ENCODE peak calls at places on chromosomes 6 and 20, in six cellular contexts. N, S, J, V, R and O are unnamed samples. For H3K4me1, the result is how much of the 10 kb centered on the place peaks cover.

GRCh38 chr20:52305843-52306242 is 114.3 kb upstream of the ZFP64 start:
- DNase-seq in R (no peak), J (no peak), S (no peak), V (no peak), N (no peak), O (peak)

GRCh38 chr20:34058831-34059230 is 53.2 kb downstream of the EIF2S2 start:
- DNase-seq in N (no peak), R (no peak), S (no peak), V (no peak), J (no peak), O (peak)

GRCh38 chr6:110562316-110562915 is 86.0 kb upstream of the SLC22A16 start:
- DNase-seq in S (no peak), R (no peak), N (no peak), J (no peak), V (no peak), O (no peak)

GRCh38 chr20:52340036-52340634 is 148.6 kb upstream of the ZFP64 start:
- DNase-seq in S (no peak), V (no peak), J (no peak), N (no peak), R (no peak), O (no peak)

GRCh38 chr6:29676981-29677601 is 3.9 kb downstream of the ZFP57 start:
- DNase-seq in J (no peak), S (no peak), V (no peak), N (no peak), R (no peak), O (no peak)

GRCh38 chr6:121816361-121816760 is 380.9 kb downstream of the GJA1 start:
- DNase-seq in V (no peak), S (no peak), J (no peak), N (no peak), R (no peak), O (no peak)

GRCh38 chr6:113876654-113877053 is 19.5 kb downstream of the MARCKS start:
- DNase-seq in S (no peak), N (no peak), J (no peak), V (no peak), R (no peak), O (no peak)

GRCh38 chr6:53754330-53754729 is 40.5 kb upstream of the LRRC1 start:
- DNase-seq in N (no peak), V (no peak), S (no peak), R (no peak), J (no peak), O (no peak)

GRCh38 chr6:28555136-28555535 is 29.5 kb downstream of the GPX5 start:
- DNase-seq in R (no peak), N (no peak), J (no peak), V (no peak), S (no peak), O (no peak)

GRCh38 chr6:107173779-107174178 is 58.5 kb upstream of the BEND3 start:
- DNase-seq in N (no peak), V (no peak), S (no peak), R (no peak), J (no peak), O (no peak)

GRCh38 chr20:36467076-36467999 is 74.0 kb upstream of the MYL9 start:
- DNase-seq in N (peak), J (peak), V (peak), S (peak), R (peak), O (peak)

GRCh38 chr20:61449916-61450315 is 197.9 kb downstream of the CDH4 start:
- DNase-seq in V (no peak), S (no peak), N (no peak), R (no peak), J (no peak), O (no peak)

GRCh38 chr6:11467364-11467763 is 70.2 kb upstream of the TMEM170B start:
- DNase-seq in R (no peak), J (no peak), S (no peak), V (no peak), N (no peak), O (no peak)

GRCh38 chr6:37783831-37784584 is 35.5 kb upstream of the ZFAND3 start:
- DNase-seq in S (peak), J (peak), R (no peak), N (no peak), V (no peak), O (no peak)

GRCh38 chr20:41118632-41119031 is 18.7 kb upstream of the PLCG1 start:
- DNase-seq in V (no peak), R (no peak), S (no peak), N (no peak), J (no peak), O (no peak)

GRCh38 chr20:58584881-58585752 is 66.0 kb upstream of the STX16 start:
- DNase-seq in S (no peak), N (no peak), V (no peak), J (no peak), R (no peak), O (no peak)

GRCh38 chr20:24768226-24768625 is 180.8 kb upstream of the CST7 start:
- DNase-seq in S (no peak), V (no peak), J (no peak), N (no peak), R (no peak), O (no peak)

GRCh38 chr6:121817141-121817540 is 381.7 kb downstream of the GJA1 start:
- DNase-seq in N (no peak), J (no peak), S (no peak), R (no peak), V (no peak), O (no peak)

GRCh38 chr6:170003027-170003426 is 251.6 kb downstream of the ERMARD start:
- DNase-seq in R (no peak), J (no peak), V (no peak), S (no peak), N (no peak), O (no peak)

GRCh38 chr6:127338936-127339335 is 4.5 kb downstream of the ECHDC1 start:
- DNase-seq in R (no peak), V (no peak), J (no peak), S (no peak), N (no peak), O (no peak)

GRCh38 chr6:137589067-137589848 is 95.1 kb upstream of the OLIG3 start:
- DNase-seq in N (no peak), J (no peak), R (no peak), V (no peak), S (peak), O (peak)

GRCh38 chr6:45966797-45967196 is 48.9 kb downstream of the CLIC5 start:
- DNase-seq in S (no peak), J (no peak), V (no peak), N (peak), R (peak), O (no peak)
- H3K4me1 ChIP-seq in S (under half), J (half or more), V (under half), N (under half), R (under half), O (under half)

DNA sequence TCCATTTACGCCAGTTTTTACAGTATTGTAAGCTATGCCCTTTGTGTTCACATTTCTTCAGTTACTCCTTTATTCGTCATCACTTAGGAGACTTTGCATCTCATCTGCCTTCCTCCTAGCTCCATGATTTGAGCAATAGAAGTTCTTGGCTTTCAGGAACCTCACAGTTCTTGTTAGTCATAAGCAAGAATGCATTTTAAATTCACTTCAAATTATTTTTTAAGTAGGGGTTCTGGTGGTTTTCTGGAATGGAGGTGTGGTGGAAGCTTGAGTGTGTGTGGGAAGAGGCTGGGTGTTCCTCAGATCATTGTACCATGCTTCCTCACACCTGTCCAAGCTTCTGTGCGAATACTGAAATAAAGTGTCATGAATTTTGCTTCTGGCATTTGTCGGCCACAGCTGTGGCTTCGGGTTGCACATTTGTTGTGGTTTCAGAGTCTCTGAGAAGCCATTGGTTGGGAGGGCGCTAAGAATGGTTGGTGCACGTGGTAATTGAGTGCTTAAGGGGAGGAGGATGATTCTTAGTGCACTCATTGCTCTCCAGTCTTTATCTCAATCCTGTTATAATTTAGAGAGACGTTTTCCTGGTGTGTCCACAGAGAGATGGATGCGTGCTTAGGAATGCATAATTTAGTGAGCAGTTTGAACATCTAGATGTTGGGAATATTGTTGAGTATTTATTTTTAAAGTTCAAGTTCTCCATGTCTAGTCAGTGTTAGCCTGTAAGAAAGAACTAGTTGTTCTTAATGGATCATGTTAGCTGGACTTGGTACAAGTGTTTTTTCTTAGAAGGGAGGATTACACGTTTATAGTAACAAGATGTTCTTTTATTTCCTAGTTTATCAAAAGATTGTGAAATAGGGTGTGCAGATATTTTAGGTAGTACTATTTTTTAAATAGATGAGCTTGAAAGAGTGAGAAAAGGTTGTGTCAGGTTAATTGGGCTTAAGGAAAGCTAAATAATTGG is 31.9 kb downstream of the FOXO3 start:
- DNase-seq in R (peak), N (peak), V (peak), J (no peak), S (peak), O (peak)
- H3K4me1 ChIP-seq in R (half or more), N (under half), V (under half), J (half or more), S (half or more), O (under half)

GRCh38 chr6:158854214-158855101 is 35.3 kb upstream of the EZR start:
- DNase-seq in V (no peak), S (no peak), N (no peak), J (no peak), R (no peak), O (peak)

GRCh38 chr6:158853872-158854213 is 34.7 kb upstream of the EZR start:
- DNase-seq in V (no peak), J (no peak), S (no peak), R (no peak), N (no peak), O (no peak)

GRCh38 chr6:158852312-158853071 is 33.3 kb upstream of the EZR start:
- DNase-seq in J (no peak), R (no peak), N (no peak), S (no peak), V (no peak), O (peak)

GRCh38 chr6:158850807-158851115 is 31.6 kb upstream of the EZR start:
- DNase-seq in J (no peak), R (no peak), N (no peak), V (no peak), S (no peak), O (no peak)

GRCh38 chr6:158853072-158853871 is 34.1 kb upstream of the EZR start:
- DNase-seq in N (peak), R (peak), S (peak), J (peak), V (peak), O (peak)
- H3K4me1 ChIP-seq in N (under half), R (half or more), S (under half), J (under half), V (half or more), O (half or more)

GRCh38 chr6:143959865-143960264 is 48.2 kb downstream of the PLAGL1 start:
- DNase-seq in S (no peak), R (no peak), V (no peak), J (no peak), N (no peak), O (no peak)
- H3K4me1 ChIP-seq in S (under half), R (under half), V (under half), J (under half), N (under half), O (under half)

GRCh38 chr20:50340586-50340985 is 150.0 kb downstream of the CEBPB start:
- DNase-seq in R (no peak), S (no peak), N (no peak), V (no peak), J (no peak), O (no peak)
- H3K4me1 ChIP-seq in R (under half), S (under half), N (under half), V (under half), J (under half), O (under half)